ENCODE peak calls at places on chromosomes 7 and 10, in seven cellular contexts. One of them, this sample, is unnamed.

GRCh38 chr7:47253650-47254080 is 328.2 kb downstream of the TNS3 start:
- DNase-seq in CD8-positive, alpha-beta memory T cell: no peak
- DNase-seq in brain microvascular endothelial cell: peak
- DNase-seq in fibroblast of lung: peak
- DNase-seq in neural progenitor cell: peak
- DNase-seq in MM.1S: no peak
- DNase-seq in Peyer's patch: no peak
- DNase-seq in this sample: peak

GRCh38 chr10:80412521-80412920 is 4.2 kb downstream of the PRXL2A start:
- DNase-seq in neural progenitor cell: no peak
- DNase-seq in CD8-positive, alpha-beta memory T cell: no peak
- DNase-seq in MM.1S: no peak
- DNase-seq in brain microvascular endothelial cell: no peak
- DNase-seq in Peyer's patch: no peak
- DNase-seq in fibroblast of lung: no peak
- DNase-seq in this sample: peak

GRCh38 chr10:79275431-79275851 is 71.8 kb upstream of the PPIF start:
- DNase-seq in Peyer's patch: no peak
- DNase-seq in MM.1S: no peak
- DNase-seq in CD8-positive, alpha-beta memory T cell: no peak
- DNase-seq in fibroblast of lung: no peak
- DNase-seq in brain microvascular endothelial cell: no peak
- DNase-seq in neural progenitor cell: no peak
- DNase-seq in this sample: no peak

GRCh38 chr7:140262242-140262903 is 85.6 kb upstream of the KDM7A start:
- DNase-seq in brain microvascular endothelial cell: no peak
- DNase-seq in fibroblast of lung: no peak
- DNase-seq in Peyer's patch: no peak
- DNase-seq in MM.1S: no peak
- DNase-seq in neural progenitor cell: no peak
- DNase-seq in CD8-positive, alpha-beta memory T cell: no peak
- DNase-seq in this sample: no peak

GRCh38 chr10:94299417-94299816 is 63.3 kb downstream of the NOC3L start:
- DNase-seq in brain microvascular endothelial cell: peak
- DNase-seq in MM.1S: peak
- DNase-seq in Peyer's patch: no peak
- DNase-seq in fibroblast of lung: peak
- DNase-seq in CD8-positive, alpha-beta memory T cell: no peak
- DNase-seq in neural progenitor cell: no peak
- DNase-seq in this sample: peak

GRCh38 chr7:86989407-86989806 is 70.0 kb downstream of the ELAPOR2 start:
- DNase-seq in Peyer's patch: no peak
- DNase-seq in MM.1S: peak
- DNase-seq in brain microvascular endothelial cell: no peak
- DNase-seq in neural progenitor cell: no peak
- DNase-seq in fibroblast of lung: no peak
- DNase-seq in CD8-positive, alpha-beta memory T cell: no peak
- DNase-seq in this sample: no peak

GRCh38 chr10:28975891-28976471 is 298.7 kb downstream of the BAMBI start:
- DNase-seq in brain microvascular endothelial cell: peak
- DNase-seq in CD8-positive, alpha-beta memory T cell: no peak
- DNase-seq in MM.1S: no peak
- DNase-seq in neural progenitor cell: peak
- DNase-seq in fibroblast of lung: no peak
- DNase-seq in Peyer's patch: no peak
- DNase-seq in this sample: no peak

GRCh38 chr10:85995791-85996190 is 370.8 kb downstream of the GRID1 start:
- DNase-seq in CD8-positive, alpha-beta memory T cell: no peak
- DNase-seq in brain microvascular endothelial cell: peak
- DNase-seq in fibroblast of lung: no peak
- DNase-seq in neural progenitor cell: peak
- DNase-seq in MM.1S: no peak
- DNase-seq in Peyer's patch: no peak
- DNase-seq in this sample: peak

GRCh38 chr10:126391162-126391880 is 3.0 kb upstream of the ADAM12 start:
- DNase-seq in Peyer's patch: no peak
- DNase-seq in fibroblast of lung: peak
- DNase-seq in CD8-positive, alpha-beta memory T cell: no peak
- DNase-seq in neural progenitor cell: no peak
- DNase-seq in MM.1S: no peak
- DNase-seq in brain microvascular endothelial cell: peak
- DNase-seq in this sample: no peak

GRCh38 chr10:86681047-86681446 is 12.7 kb downstream of the LDB3 start:
- DNase-seq in neural progenitor cell: no peak
- DNase-seq in MM.1S: no peak
- DNase-seq in brain microvascular endothelial cell: no peak
- DNase-seq in Peyer's patch: no peak
- DNase-seq in CD8-positive, alpha-beta memory T cell: no peak
- DNase-seq in fibroblast of lung: no peak
- DNase-seq in this sample: no peak

GRCh38 chr7:37109853-37110252 is 338.8 kb downstream of the ELMO1 start:
- DNase-seq in MM.1S: no peak
- DNase-seq in Peyer's patch: no peak
- DNase-seq in brain microvascular endothelial cell: no peak
- DNase-seq in CD8-positive, alpha-beta memory T cell: no peak
- DNase-seq in neural progenitor cell: peak
- DNase-seq in fibroblast of lung: no peak
- DNase-seq in this sample: peak

GRCh38 chr10:72175166-72175565 is 40.6 kb upstream of the ANAPC16 start:
- DNase-seq in neural progenitor cell: no peak
- DNase-seq in fibroblast of lung: peak
- DNase-seq in Peyer's patch: no peak
- DNase-seq in CD8-positive, alpha-beta memory T cell: no peak
- DNase-seq in brain microvascular endothelial cell: peak
- DNase-seq in MM.1S: peak
- DNase-seq in this sample: no peak

DNA sequence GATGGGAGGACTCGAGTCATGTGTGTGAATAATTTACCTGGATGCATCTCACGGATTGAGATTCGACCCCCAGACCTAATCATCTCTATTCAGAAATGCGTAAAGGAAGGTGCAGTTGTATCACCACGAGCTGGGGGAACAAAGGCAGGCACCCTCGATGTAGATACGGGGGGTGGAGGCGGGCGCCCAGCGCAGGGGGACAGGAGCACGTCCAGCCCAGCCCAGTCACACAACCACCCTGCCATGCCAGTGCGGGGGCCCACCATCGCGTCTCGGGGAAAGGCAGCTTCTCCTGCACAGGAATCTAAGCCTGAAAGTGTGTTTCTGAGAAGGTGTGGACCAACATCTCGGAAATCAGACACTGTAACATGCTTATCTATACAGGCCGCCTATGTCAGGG is 131.1 kb downstream of the DIP2C start:
- DNase-seq in MM.1S: no peak
- DNase-seq in CD8-positive, alpha-beta memory T cell: no peak
- DNase-seq in brain microvascular endothelial cell: no peak
- DNase-seq in neural progenitor cell: no peak
- DNase-seq in Peyer's patch: no peak
- DNase-seq in fibroblast of lung: no peak
- DNase-seq in this sample: no peak
- H3K4me3 ChIP-seq in MM.1S: no peak
- H3K4me3 ChIP-seq in CD8-positive, alpha-beta memory T cell: no peak
- H3K4me3 ChIP-seq in brain microvascular endothelial cell: no peak
- H3K4me3 ChIP-seq in neural progenitor cell: no peak
- H3K4me3 ChIP-seq in Peyer's patch: no peak
- H3K4me3 ChIP-seq in fibroblast of lung: no peak
- H3K4me3 ChIP-seq in this sample: no peak

GRCh38 chr7:7251742-7252141 is 69.4 kb downstream of the C1GALT1 start:
- DNase-seq in fibroblast of lung: no peak
- DNase-seq in brain microvascular endothelial cell: no peak
- DNase-seq in Peyer's patch: no peak
- DNase-seq in neural progenitor cell: no peak
- DNase-seq in MM.1S: peak
- DNase-seq in CD8-positive, alpha-beta memory T cell: no peak
- DNase-seq in this sample: peak
- H3K4me3 ChIP-seq in fibroblast of lung: no peak
- H3K4me3 ChIP-seq in brain microvascular endothelial cell: no peak
- H3K4me3 ChIP-seq in Peyer's patch: no peak
- H3K4me3 ChIP-seq in neural progenitor cell: no peak
- H3K4me3 ChIP-seq in MM.1S: peak
- H3K4me3 ChIP-seq in CD8-positive, alpha-beta memory T cell: no peak
- H3K4me3 ChIP-seq in this sample: no peak

DNA sequence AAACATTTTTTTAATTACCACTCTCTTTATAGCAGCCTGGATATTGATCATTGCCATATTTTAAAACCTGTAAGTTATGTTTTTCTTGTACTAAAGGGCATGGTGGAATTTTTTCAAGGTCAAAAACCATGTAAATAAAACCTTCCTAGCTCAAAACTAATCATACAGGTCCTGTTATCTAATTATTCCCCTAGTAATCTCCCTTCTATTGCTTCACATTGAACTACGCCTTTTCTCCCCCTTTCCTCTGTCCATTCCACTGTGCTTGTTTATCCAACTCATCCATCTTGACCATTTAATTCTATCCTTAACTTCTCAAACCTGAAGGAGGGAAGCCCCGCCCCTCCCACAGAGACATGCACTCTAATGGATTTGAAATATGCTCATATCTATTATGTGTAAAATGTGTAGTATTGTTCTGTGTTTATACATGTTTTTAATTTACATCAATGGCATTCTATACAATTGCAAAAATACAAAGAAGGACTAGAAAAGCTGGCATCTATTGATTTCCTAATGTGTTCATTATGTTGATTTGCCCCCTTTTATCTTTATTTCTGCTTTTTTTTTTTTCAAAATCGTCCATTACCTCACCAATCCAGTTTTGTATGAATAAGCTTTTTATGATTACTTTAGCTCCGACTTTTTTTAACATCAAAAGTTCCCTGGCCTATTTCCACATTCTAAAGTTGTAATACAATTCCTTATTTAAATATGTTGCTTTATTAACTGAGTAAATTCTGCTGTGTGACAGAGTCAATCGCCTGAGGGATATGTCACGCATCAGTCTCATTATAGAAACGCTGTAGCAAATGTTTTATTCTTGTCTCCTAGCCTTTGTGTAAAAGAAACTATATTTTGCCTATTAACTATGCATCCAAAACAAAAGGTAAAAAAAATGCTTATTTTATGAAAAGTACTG is 61.1 kb downstream of the MET start:
- DNase-seq in neural progenitor cell: no peak
- DNase-seq in fibroblast of lung: no peak
- DNase-seq in MM.1S: peak
- DNase-seq in CD8-positive, alpha-beta memory T cell: no peak
- DNase-seq in Peyer's patch: no peak
- DNase-seq in brain microvascular endothelial cell: no peak
- DNase-seq in this sample: no peak
- H3K4me3 ChIP-seq in neural progenitor cell: no peak
- H3K4me3 ChIP-seq in fibroblast of lung: no peak
- H3K4me3 ChIP-seq in MM.1S: no peak
- H3K4me3 ChIP-seq in CD8-positive, alpha-beta memory T cell: no peak
- H3K4me3 ChIP-seq in Peyer's patch: no peak
- H3K4me3 ChIP-seq in brain microvascular endothelial cell: no peak
- H3K4me3 ChIP-seq in this sample: no peak

GRCh38 chr7:43593010-43593409 is 10.1 kb downstream of the STK17A start:
- DNase-seq in CD8-positive, alpha-beta memory T cell: no peak
- DNase-seq in neural progenitor cell: no peak
- DNase-seq in fibroblast of lung: no peak
- DNase-seq in Peyer's patch: no peak
- DNase-seq in MM.1S: no peak
- DNase-seq in brain microvascular endothelial cell: no peak
- DNase-seq in this sample: no peak
- H3K4me3 ChIP-seq in CD8-positive, alpha-beta memory T cell: peak
- H3K4me3 ChIP-seq in neural progenitor cell: no peak
- H3K4me3 ChIP-seq in fibroblast of lung: no peak
- H3K4me3 ChIP-seq in Peyer's patch: no peak
- H3K4me3 ChIP-seq in MM.1S: no peak
- H3K4me3 ChIP-seq in brain microvascular endothelial cell: no peak
- H3K4me3 ChIP-seq in this sample: no peak

DNA sequence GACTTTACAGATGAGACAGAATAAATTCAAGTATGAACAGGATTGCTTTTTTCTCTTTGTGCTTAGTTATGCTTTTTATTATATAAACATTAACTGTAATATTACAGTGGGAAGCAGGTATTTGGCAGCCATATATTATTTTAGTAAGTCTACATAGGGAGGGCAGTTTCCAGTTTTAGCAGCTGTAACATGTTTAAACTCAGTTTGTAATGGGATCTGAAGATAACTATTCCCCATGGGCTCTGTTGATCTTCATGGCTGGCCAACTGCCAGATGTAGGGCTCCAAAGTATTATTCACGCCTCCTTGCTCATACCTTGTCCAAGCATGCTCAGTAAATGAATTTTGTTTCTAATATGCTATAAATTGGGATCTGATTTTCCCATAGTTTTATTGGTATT is 182.4 kb downstream of the ARID5B start:
- DNase-seq in neural progenitor cell: no peak
- DNase-seq in MM.1S: no peak
- DNase-seq in brain microvascular endothelial cell: peak
- DNase-seq in fibroblast of lung: peak
- DNase-seq in CD8-positive, alpha-beta memory T cell: no peak
- DNase-seq in Peyer's patch: no peak
- DNase-seq in this sample: no peak
- H3K4me3 ChIP-seq in neural progenitor cell: no peak
- H3K4me3 ChIP-seq in MM.1S: no peak
- H3K4me3 ChIP-seq in brain microvascular endothelial cell: no peak
- H3K4me3 ChIP-seq in fibroblast of lung: no peak
- H3K4me3 ChIP-seq in CD8-positive, alpha-beta memory T cell: no peak
- H3K4me3 ChIP-seq in Peyer's patch: no peak
- H3K4me3 ChIP-seq in this sample: no peak

DNA sequence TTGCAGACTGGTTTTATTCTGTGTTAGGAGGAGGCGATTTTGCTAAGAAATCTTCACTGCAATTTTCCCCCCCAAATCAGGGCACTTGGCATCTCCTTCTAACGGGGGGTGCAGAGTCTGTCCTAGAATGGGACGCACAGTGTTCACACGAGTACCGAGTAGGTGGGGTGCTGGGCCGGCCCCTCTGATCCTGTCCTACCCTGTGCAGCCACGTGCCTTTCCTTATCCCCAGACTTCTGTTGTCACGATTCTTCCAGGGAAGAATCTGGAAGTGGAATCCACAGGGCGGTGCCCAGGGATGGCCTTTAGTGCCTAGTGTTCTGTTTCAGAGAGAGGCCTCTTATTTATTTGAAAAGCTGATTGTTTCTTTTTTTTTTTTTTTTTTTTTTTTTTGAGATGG is 16.4 kb downstream of the CUX1 start:
- DNase-seq in fibroblast of lung: no peak
- DNase-seq in MM.1S: no peak
- DNase-seq in Peyer's patch: no peak
- DNase-seq in brain microvascular endothelial cell: no peak
- DNase-seq in CD8-positive, alpha-beta memory T cell: no peak
- DNase-seq in neural progenitor cell: no peak
- DNase-seq in this sample: no peak
- H3K4me3 ChIP-seq in fibroblast of lung: no peak
- H3K4me3 ChIP-seq in MM.1S: no peak
- H3K4me3 ChIP-seq in Peyer's patch: no peak
- H3K4me3 ChIP-seq in brain microvascular endothelial cell: no peak
- H3K4me3 ChIP-seq in CD8-positive, alpha-beta memory T cell: no peak
- H3K4me3 ChIP-seq in neural progenitor cell: no peak
- H3K4me3 ChIP-seq in this sample: no peak

GRCh38 chr10:11201911-11202310 is 184.2 kb downstream of the CELF2 start:
- DNase-seq in CD8-positive, alpha-beta memory T cell: no peak
- DNase-seq in fibroblast of lung: no peak
- DNase-seq in brain microvascular endothelial cell: no peak
- DNase-seq in MM.1S: no peak
- DNase-seq in neural progenitor cell: no peak
- DNase-seq in Peyer's patch: no peak
- DNase-seq in this sample: no peak
- H3K4me3 ChIP-seq in CD8-positive, alpha-beta memory T cell: no peak
- H3K4me3 ChIP-seq in fibroblast of lung: no peak
- H3K4me3 ChIP-seq in brain microvascular endothelial cell: no peak
- H3K4me3 ChIP-seq in MM.1S: no peak
- H3K4me3 ChIP-seq in neural progenitor cell: no peak
- H3K4me3 ChIP-seq in Peyer's patch: no peak
- H3K4me3 ChIP-seq in this sample: no peak

This sample was measured in NB4.